ENCODE peak calls at places on chromosomes 4 and X, in four cellular contexts. Z is H1, J is HepG2, Q is K562. X is an unnamed sample. For H3K27me3, the result is how much of the 10 kb centered on the place peaks cover.

GRCh38 chr4:184331155-184331995 is 113.7 kb upstream of the ENPP6 start:
- DNase-seq in Z (no peak), J (no peak), Q (no peak), X (no peak)

GRCh38 chrX:57595381-57595811 is 3.6 kb downstream of the ZXDB start:
- DNase-seq in Z (no peak), J (no peak), Q (no peak), X (no peak)

GRCh38 chr4:168784786-168785461 is 225.1 kb downstream of the CBR4 start:
- DNase-seq in Z (no peak), J (no peak), Q (no peak), X (no peak)

GRCh38 chrX:39928704-39929439 is 168.9 kb downstream of the BCOR start:
- DNase-seq in Z (no peak), J (no peak), Q (no peak), X (no peak)

GRCh38 chrX:42247241-42247640 is 323.9 kb upstream of the CASK start:
- DNase-seq in Z (no peak), J (no peak), Q (no peak), X (no peak)

GRCh38 chr4:28686618-28687017 is 1826.0 kb downstream of the STIM2 start:
- DNase-seq in Z (peak), J (peak), Q (peak), X (no peak)

GRCh38 chrX:21373637-21374162 is 518 bp upstream of the CNKSR2 start:
- DNase-seq in Z (no peak), J (no peak), Q (no peak), X (no peak)

GRCh38 chr4:24533364-24533763 is 51.0 kb downstream of the DHX15 start:
- DNase-seq in Z (no peak), J (no peak), Q (no peak), X (no peak)

GRCh38 chrX:17826609-17827496 is 34.2 kb downstream of the RAI2 start:
- DNase-seq in Z (no peak), J (no peak), Q (no peak), X (no peak)

GRCh38 chr4:78370625-78371372 is 180.8 kb upstream of the ANXA3 start:
- DNase-seq in Z (no peak), J (no peak), Q (no peak), X (no peak)

GRCh38 chr4:21811576-21811975 is 137.0 kb downstream of the KCNIP4 start:
- DNase-seq in Z (no peak), J (peak), Q (no peak), X (no peak)

GRCh38 chrX:118240359-118240758 is 105.5 kb upstream of the WDR44 start:
- DNase-seq in Z (no peak), J (no peak), Q (no peak), X (no peak)

GRCh38 chr4:172344266-172344772 is 531.1 kb downstream of the GALNTL6 start:
- DNase-seq in Z (no peak), J (no peak), Q (no peak), X (no peak)

GRCh38 chr4:172892300-172892699 is 276.3 kb upstream of the GALNT7 start:
- DNase-seq in Z (peak), J (no peak), Q (peak), X (no peak)

GRCh38 chr4:168751263-168752225 is 254.7 kb downstream of the PALLD start:
- DNase-seq in Z (no peak), J (no peak), Q (no peak), X (no peak)

GRCh38 chrX:44785652-44786051 is 58.2 kb upstream of the DUSP21 start:
- DNase-seq in Z (no peak), J (no peak), Q (no peak), X (no peak)

GRCh38 chr4:165190591-165191212 is 16.7 kb upstream of the KLHL2 start:
- DNase-seq in Z (no peak), J (no peak), Q (no peak), X (no peak)

GRCh38 chrX:50157545-50158125 is 43.2 kb downstream of the AKAP4 start:
- DNase-seq in Z (no peak), J (no peak), Q (no peak), X (no peak)

GRCh38 chrX:23048806-23049573 is 49.2 kb downstream of the DDX53 start:
- DNase-seq in Z (no peak), J (no peak), Q (no peak), X (no peak)

GRCh38 chr4:4673070-4673469 is 131.2 kb upstream of the STX18 start:
- DNase-seq in Z (peak), J (no peak), Q (peak), X (no peak)

GRCh38 chrX:46573896-46574336 is 351 bp downstream of the CHST7 start:
- DNase-seq in Z (peak), J (peak), Q (no peak), X (no peak)

DNA sequence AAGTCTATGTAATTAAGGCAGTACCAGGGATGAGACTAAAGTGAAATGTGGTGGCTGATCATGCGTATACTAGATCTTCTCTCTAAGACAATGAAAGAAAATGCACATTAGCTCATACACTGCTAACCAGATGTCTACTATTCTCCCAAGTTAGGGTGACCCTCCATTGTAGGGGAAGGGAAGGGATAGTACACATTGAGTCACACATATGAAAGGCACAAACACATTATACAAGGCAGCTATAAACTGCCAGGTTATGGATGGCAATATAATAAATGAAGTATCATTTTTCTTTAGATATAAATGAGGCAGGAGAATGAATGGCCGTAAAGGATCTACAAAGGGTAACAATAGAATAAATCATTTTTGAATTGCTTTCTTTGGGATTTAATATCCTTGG is 4.5 kb downstream of the SHROOM3 start:
- DNase-seq in Z (no peak), J (no peak), Q (no peak), X (no peak)
- H3K27me3 ChIP-seq in Z (under half), J (under half), Q (under half), X (under half)

GRCh38 chr4:6277935-6278800 is 8.5 kb downstream of the WFS1 start:
- DNase-seq in Z (no peak), J (no peak), Q (no peak), X (no peak)

GRCh38 chr4:6277139-6277802 is 7.6 kb downstream of the WFS1 start:
- DNase-seq in Z (no peak), J (peak), Q (no peak), X (no peak)

GRCh38 chr4:6279582-6280289 is 10.1 kb downstream of the WFS1 start:
- DNase-seq in Z (no peak), J (no peak), Q (no peak), X (no peak)

GRCh38 chr4:6280365-6280996 is 10.8 kb downstream of the WFS1 start:
- DNase-seq in Z (no peak), J (no peak), Q (no peak), X (no peak)

GRCh38 chr4:6278801-6279197 is 9.1 kb downstream of the WFS1 start:
- DNase-seq in Z (no peak), J (peak), Q (peak), X (peak)
- TF ChIP-seq HDAC2 in Z (no peak), J (peak), Q (peak), X (no peak)

GRCh38 chr4:140296871-140297570 is 76.4 kb upstream of the SCOC start:
- DNase-seq in Z (no peak), J (no peak), Q (peak), X (no peak)

GRCh38 chr4:140296335-140296753 is 77.1 kb upstream of the SCOC start:
- DNase-seq in Z (no peak), J (peak), Q (no peak), X (no peak)

GRCh38 chr4:140291259-140291658 is 82.2 kb upstream of the SCOC start:
- DNase-seq in Z (no peak), J (no peak), Q (no peak), X (no peak)

GRCh38 chr4:140298001-140298400 is 75.4 kb upstream of the SCOC start:
- DNase-seq in Z (no peak), J (no peak), Q (no peak), X (no peak)

GRCh38 chr4:140293979-140294378 is 79.5 kb upstream of the SCOC start:
- DNase-seq in Z (no peak), J (no peak), Q (no peak), X (no peak)
- H3K27me3 ChIP-seq in Z (under half), J (under half), Q (under half), X (under half)

DNA sequence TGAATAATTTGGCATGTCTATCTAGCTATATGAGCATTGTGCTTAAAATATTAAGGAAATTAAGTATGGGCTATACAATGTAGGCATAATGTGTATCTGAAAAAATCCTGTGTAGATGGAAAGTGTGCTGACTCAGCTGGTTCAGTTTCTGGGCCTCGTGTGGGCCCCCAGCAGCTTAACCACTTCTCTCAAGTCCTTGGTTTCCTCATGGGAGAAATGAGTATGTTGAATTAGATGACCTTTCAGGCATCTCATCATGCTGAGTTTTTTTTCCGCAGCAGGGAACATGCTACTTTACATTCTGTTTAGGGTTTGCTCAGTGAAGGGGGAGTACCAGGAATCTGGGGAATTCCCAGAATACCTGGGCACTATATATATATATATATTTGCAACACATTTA is 30.5 kb downstream of the RHOH start:
- DNase-seq in Z (no peak), J (no peak), Q (no peak), X (peak)
- TF ChIP-seq HDAC2 in Z (no peak), J (no peak), Q (no peak), X (no peak)

GRCh38 chr4:40665844-40666243 is 36.2 kb upstream of the RBM47 start:
- DNase-seq in Z (no peak), J (no peak), Q (no peak), X (no peak)
- H3K27me3 ChIP-seq in Z (under half), J (under half), Q (under half), X (under half)

X was measured in GM12878.